ENCODE peak calls at places on chromosomes 6 and 20, in seven cellular contexts. E is effector CD4-positive, alpha-beta T cell; L is cardiac septum; D is NCI-H1092 treated with DMSO at 0.1 percent for 48 hours; K is dermis blood vessel endothelial cell; S is left colon; C is dorsolateral prefrontal cortex. U is an unnamed sample.
A peak's percentile ranks its signal among the peaks of the same experiment; 100 is the strongest.

GRCh38 chr6:53851561-53851960 is 56.8 kb downstream of the LRRC1 start:
- DNase-seq in E (no peak), L (no peak), D (no peak), K (no peak), S (no peak), C (no peak), U (no peak)

GRCh38 chr20:48861444-48861843 is 33.6 kb upstream of the PREX1 start:
- DNase-seq in E (no peak), L (no peak), D (no peak), K (no peak), S (no peak), C (no peak), U (no peak)

GRCh38 chr6:24545691-24546090 is 50.9 kb downstream of the ALDH5A1 start:
- DNase-seq in E (no peak), L (no peak), D (no peak), K (no peak), S (no peak), C (no peak), U (no peak)

GRCh38 chr6:31580446-31580755 is 1.8 kb downstream of the LTB start:
- DNase-seq in E (no peak), L (no peak), D (no peak), K (no peak), S (no peak), C (no peak), U (no peak)

GRCh38 chr20:52454660-52455059 is 263.1 kb upstream of the ZFP64 start:
- DNase-seq in E (no peak), L (no peak), D (no peak), K (no peak), S (no peak), C (no peak), U (no peak)

GRCh38 chr6:71079707-71080106 is 122.8 kb upstream of the B3GAT2 start:
- DNase-seq in E (no peak), L (no peak), D (no peak), K (no peak), S (no peak), C (no peak), U (no peak)

GRCh38 chr6:27650620-27651370 is 177.9 kb upstream of the ZNF184 start:
- DNase-seq in E (no peak), L (no peak), D (no peak), K (peak; percentile 58), S (no peak), C (no peak), U (no peak)

GRCh38 chr6:101266063-101266462 is 127.4 kb upstream of the GRIK2 start:
- DNase-seq in E (no peak), L (no peak), D (no peak), K (no peak), S (no peak), C (no peak), U (no peak)

GRCh38 chr6:87583822-87584221 is 6.0 kb downstream of the RARS2 start:
- DNase-seq in E (no peak), L (no peak), D (no peak), K (no peak), S (no peak), C (no peak), U (no peak)

GRCh38 chr6:159594106-159594749 is 98.8 kb downstream of the SOD2 start:
- DNase-seq in E (no peak), L (no peak), D (no peak), K (no peak), S (no peak), C (no peak), U (no peak)

GRCh38 chr20:33846291-33846916 is 35.3 kb downstream of the CHMP4B start:
- DNase-seq in E (no peak), L (no peak), D (no peak), K (no peak), S (no peak), C (no peak), U (no peak)

GRCh38 chr6:137133136-137133535 is 40.3 kb downstream of the IL22RA2 start:
- DNase-seq in E (no peak), L (no peak), D (no peak), K (no peak), S (no peak), C (no peak), U (no peak)

GRCh38 chr6:130696806-130697205 is 130.4 kb upstream of the SMLR1 start:
- DNase-seq in E (no peak), L (no peak), D (no peak), K (no peak), S (no peak), C (no peak), U (no peak)

GRCh38 chr6:13013681-13014550 is 297.3 kb downstream of the PHACTR1 start:
- DNase-seq in E (no peak), L (no peak), D (no peak), K (peak; percentile 28), S (no peak), C (peak; percentile 61), U (no peak)

GRCh38 chr6:42637681-42638080 is 73.9 kb downstream of the UBR2 start:
- DNase-seq in E (no peak), L (no peak), D (no peak), K (no peak), S (no peak), C (no peak), U (no peak)

GRCh38 chr6:152170702-152171667 is 363.5 kb downstream of the ESR1 start:
- DNase-seq in E (peak; percentile 45), L (no peak), D (no peak), K (no peak), S (no peak), C (no peak), U (no peak)

GRCh38 chr6:25446815-25447569 is 167.8 kb downstream of the CARMIL1 start:
- DNase-seq in E (no peak), L (no peak), D (no peak), K (no peak), S (no peak), C (no peak), U (peak; percentile 93)

GRCh38 chr20:45781391-45781931 is 10.2 kb downstream of the WFDC3 start:
- DNase-seq in E (no peak), L (no peak), D (no peak), K (peak; percentile 32), S (no peak), C (no peak), U (no peak)

GRCh38 chr6:113564401-113565161 is 292.6 kb upstream of the MARCKS start:
- DNase-seq in E (no peak), L (peak; percentile 90), D (peak; percentile 91), K (peak; percentile 54), S (peak; percentile 84), C (peak; percentile 79), U (no peak)

GRCh38 chr20:24160563-24161355 is 172.2 kb upstream of the GGTLC1 start:
- DNase-seq in E (no peak), L (no peak), D (no peak), K (peak; percentile 67), S (no peak), C (peak; percentile 70), U (peak; percentile 31)

GRCh38 chr6:148177589-148178233 is 164.9 kb upstream of the SASH1 start:
- DNase-seq in E (peak; percentile 5), L (no peak), D (peak; percentile 27), K (peak; percentile 86), S (no peak), C (peak; percentile 49), U (peak; percentile 32)

GRCh38 chr20:64063389-64064144 is 569 bp downstream of the TCEA2 start:
- DNase-seq in E (no peak), L (no peak), D (no peak), K (no peak), S (no peak), C (peak; percentile 61), U (no peak)

GRCh38 chr20:6665161-6665560 is 102.3 kb upstream of the BMP2 start:
- DNase-seq in E (no peak), L (no peak), D (no peak), K (no peak), S (no peak), C (no peak), U (no peak)

GRCh38 chr20:62603021-62603906 is 39.0 kb upstream of the SLCO4A1 start:
- DNase-seq in E (no peak), L (peak; percentile 94), D (peak; percentile 89), K (peak; percentile 86), S (peak; percentile 57), C (no peak), U (peak; percentile 91)

GRCh38 chr6:87826376-87826775 is 124.3 kb upstream of the AKIRIN2 start:
- DNase-seq in E (no peak), L (no peak), D (no peak), K (no peak), S (no peak), C (no peak), U (no peak)

GRCh38 chr20:53926428-53927028 is 143.9 kb downstream of the BCAS1 start:
- DNase-seq in E (no peak), L (no peak), D (no peak), K (peak; percentile 94), S (no peak), C (no peak), U (no peak)

GRCh38 chr20:35503841-35504460 is 25.5 kb downstream of the C20orf173 start:
- DNase-seq in E (no peak), L (no peak), D (no peak), K (no peak), S (no peak), C (peak; percentile 48), U (no peak)

GRCh38 chr20:1811621-1812498 is 83.3 kb upstream of the SIRPA start:
- DNase-seq in E (no peak), L (no peak), D (no peak), K (no peak), S (no peak), C (no peak), U (no peak)

GRCh38 chr6:48111143-48111506 is at the start of gene PTCHD4:
- DNase-seq in E (no peak), L (no peak), D (no peak), K (peak; percentile 83), S (no peak), C (no peak), U (no peak)

GRCh38 chr6:133768656-133769295 is 120.1 kb upstream of the TCF21 start:
- DNase-seq in E (no peak), L (no peak), D (no peak), K (peak; percentile 67), S (no peak), C (no peak), U (no peak)

GRCh38 chr20:62925420-62926228 is 681 bp downstream of the DIDO1 start:
- DNase-seq in E (peak; percentile 42), L (no peak), D (peak; percentile 30), K (peak; percentile 47), S (peak; percentile 31), C (peak; percentile 53), U (no peak)

GRCh38 chr6:3037578-3038365 is 30.5 kb upstream of the RIPK1 start:
- DNase-seq in E (no peak), L (no peak), D (no peak), K (peak; percentile 33), S (no peak), C (no peak), U (no peak)

GRCh38 chr6:73515204-73516101 is 5.4 kb downstream of the EEF1A1 start:
- DNase-seq in E (peak; percentile 52), L (no peak), D (peak; percentile 3), K (peak; percentile 91), S (no peak), C (no peak), U (no peak)

GRCh38 chr6:136158398-136158797 is 91.7 kb downstream of the MTFR2 start:
- DNase-seq in E (no peak), L (no peak), D (no peak), K (no peak), S (no peak), C (no peak), U (peak; percentile 54)

GRCh38 chr6:85130743-85131142 is 319.1 kb upstream of the NT5E start:
- DNase-seq in E (no peak), L (no peak), D (no peak), K (no peak), S (no peak), C (no peak), U (no peak)

GRCh38 chr6:106790935-106791334 is 161.6 kb downstream of the QRSL1 start:
- DNase-seq in E (no peak), L (no peak), D (no peak), K (no peak), S (no peak), C (no peak), U (no peak)

GRCh38 chr6:99333068-99333467 is 16.4 kb downstream of the FAXC start:
- DNase-seq in E (no peak), L (no peak), D (no peak), K (no peak), S (no peak), C (no peak), U (no peak)

U was measured in LNCaP clone FGC.